ENCODE peak calls at places on chromosomes 16 and 17, in ten cellular contexts. S is Peyer's patch, T is A549, N is transverse colon, W is cardiac muscle cell, B is right atrium auricular region, R is cardiac fibroblast, V is fibroblast of mammary gland, Q is heart right ventricle, K is GM12865. L is an unnamed sample.

GRCh38 chr17:3710951-3711383 is 12.7 kb upstream of the HASPIN start:
- DNase-seq in Q (no peak), T (no peak), V (peak), R (peak), W (no peak), B (no peak), N (peak), S (peak), K (peak), L (peak)

GRCh38 chr16:57694556-57695377 is at the start of gene DRC7:
- DNase-seq in Q (no peak), W (peak), N (peak), B (no peak), K (peak), T (peak), S (peak), V (peak), R (peak), L (peak)

GRCh38 chr17:77405867-77406513 is 265.2 kb downstream of the SEC14L1 start:
- DNase-seq in B (no peak), K (no peak), R (no peak), N (no peak), W (no peak), V (no peak), T (no peak), S (peak), Q (no peak), L (no peak)

GRCh38 chr17:58415371-58416055 is 1.8 kb downstream of the RNF43 start:
- DNase-seq in S (peak), V (no peak), B (no peak), Q (peak), K (peak), W (peak), T (peak), N (peak), R (no peak), L (no peak)

GRCh38 chr17:73987395-73987794 is 216.1 kb upstream of the RPL38 start:
- DNase-seq in S (no peak), N (no peak), W (no peak), Q (no peak), K (no peak), R (no peak), T (no peak), V (no peak), B (no peak), L (no peak)

GRCh38 chr17:7590743-7591142 is 849 bp upstream of the SOX15 start:
- DNase-seq in W (no peak), K (no peak), Q (no peak), V (peak), S (no peak), B (no peak), N (no peak), T (peak), R (peak), L (no peak)

GRCh38 chr16:85110105-85110504 is 2.2 kb downstream of the CIBAR2 start:
- DNase-seq in N (no peak), R (no peak), K (no peak), S (no peak), B (no peak), V (no peak), Q (no peak), T (no peak), W (no peak), L (no peak)

GRCh38 chr17:71681427-71682173 is 439.2 kb upstream of the SOX9 start:
- DNase-seq in B (no peak), Q (no peak), W (no peak), K (no peak), N (peak), R (no peak), V (no peak), S (peak), T (no peak), L (no peak)

GRCh38 chr17:33202796-33203195 is 90.3 kb downstream of the ASIC2 start:
- DNase-seq in N (no peak), W (no peak), B (peak), S (no peak), K (no peak), R (no peak), V (no peak), Q (no peak), T (no peak), L (no peak)

GRCh38 chr17:66123163-66123562 is 68.8 kb downstream of the CEP112 start:
- DNase-seq in V (peak), S (no peak), Q (no peak), B (no peak), N (no peak), K (no peak), R (peak), T (no peak), W (peak), L (peak)

GRCh38 chr16:50696575-50697420 is 3.4 kb downstream of the NOD2 start:
- DNase-seq in K (peak), V (peak), R (peak), S (peak), T (peak), Q (peak), W (no peak), N (peak), B (peak), L (peak)

GRCh38 chr16:22222998-22223397 is 16.9 kb downstream of the EEF2K start:
- DNase-seq in V (no peak), Q (no peak), B (no peak), S (no peak), K (no peak), T (no peak), W (no peak), R (no peak), N (no peak), L (no peak)

GRCh38 chr17:45371414-45372324 is 54.8 kb upstream of the MAP3K14 start:
- DNase-seq in N (peak), R (peak), Q (peak), B (peak), V (peak), K (no peak), S (peak), W (peak), T (peak), L (peak)

GRCh38 chr17:4407851-4408250 is 25.9 kb upstream of the SPNS3 start:
- DNase-seq in B (no peak), K (no peak), N (no peak), W (no peak), Q (no peak), V (peak), T (no peak), R (no peak), S (peak), L (peak)

GRCh38 chr17:300881-301280 is 51.7 kb downstream of the RPH3AL start:
- DNase-seq in S (no peak), T (no peak), B (no peak), V (no peak), K (no peak), W (no peak), Q (no peak), R (no peak), N (no peak), L (no peak)

GRCh38 chr17:31374503-31374902 is 17.0 kb upstream of the RAB11FIP4 start:
- DNase-seq in Q (no peak), K (peak), B (no peak), W (no peak), S (no peak), V (no peak), T (no peak), R (no peak), N (no peak), L (no peak)

GRCh38 chr17:31374083-31374447 is 17.4 kb upstream of the RAB11FIP4 start:
- DNase-seq in T (no peak), W (no peak), K (no peak), S (no peak), B (no peak), N (no peak), Q (no peak), V (no peak), R (no peak), L (no peak)

GRCh38 chr17:31369266-31369665 is 22.2 kb upstream of the RAB11FIP4 start:
- DNase-seq in B (no peak), S (no peak), W (no peak), T (no peak), Q (no peak), K (no peak), V (peak), R (no peak), N (no peak), L (peak)

GRCh38 chr17:31371511-31372097 is 19.9 kb upstream of the RAB11FIP4 start:
- DNase-seq in W (no peak), N (no peak), Q (no peak), T (no peak), V (peak), R (peak), B (no peak), K (peak), S (no peak), L (peak)

DNA sequence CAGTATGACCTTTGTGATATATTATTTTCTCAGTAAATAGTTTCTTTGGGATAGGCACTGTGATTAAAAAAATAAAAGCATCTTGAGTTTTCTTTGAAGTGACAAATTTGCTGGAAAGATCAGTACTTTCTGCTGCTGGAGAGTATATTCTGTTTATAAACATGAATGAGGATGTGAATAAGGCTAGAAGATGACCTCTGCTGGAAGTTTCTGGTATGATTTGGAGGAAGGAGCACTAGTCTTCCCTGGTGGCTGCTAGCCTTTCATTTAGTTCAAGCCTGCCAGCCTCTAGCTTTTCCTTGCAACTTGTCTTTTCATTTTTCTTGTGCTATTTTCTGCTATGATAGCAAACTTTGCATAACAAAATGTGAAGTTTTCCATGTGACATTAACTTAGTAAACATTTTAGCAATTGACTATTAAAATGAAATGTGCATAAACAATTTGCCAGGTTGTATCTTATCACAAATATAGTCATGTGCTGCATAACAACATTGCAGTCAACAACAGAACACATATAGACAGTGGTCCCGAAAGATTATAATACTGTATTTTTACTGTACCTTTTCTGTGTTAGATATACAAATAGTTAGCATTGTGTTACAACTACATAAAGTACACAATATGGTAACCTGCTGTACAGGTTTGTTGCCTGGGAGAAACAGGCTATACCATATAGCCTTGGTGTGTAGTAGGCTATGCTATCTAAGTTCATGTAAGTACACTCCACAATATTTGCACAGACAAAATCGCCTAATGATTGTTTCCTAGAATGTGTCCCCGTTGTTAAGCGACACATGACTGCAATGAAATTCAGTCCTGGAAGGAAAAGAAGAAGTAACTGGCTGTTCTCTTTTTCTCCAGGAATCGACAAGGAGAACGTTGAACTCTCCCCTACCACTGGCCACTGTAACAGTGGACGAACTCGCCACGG is 18.1 kb upstream of the RAB11FIP4 start:
- DNase-seq in R (peak), Q (no peak), B (no peak), W (no peak), T (no peak), K (peak), S (no peak), N (no peak), V (peak), L (peak)
- TF ChIP-seq CTCF in R (peak), Q (peak), B (peak), W (peak), T (peak), K (peak), S (peak), N (peak), V (peak), L (peak)

DNA sequence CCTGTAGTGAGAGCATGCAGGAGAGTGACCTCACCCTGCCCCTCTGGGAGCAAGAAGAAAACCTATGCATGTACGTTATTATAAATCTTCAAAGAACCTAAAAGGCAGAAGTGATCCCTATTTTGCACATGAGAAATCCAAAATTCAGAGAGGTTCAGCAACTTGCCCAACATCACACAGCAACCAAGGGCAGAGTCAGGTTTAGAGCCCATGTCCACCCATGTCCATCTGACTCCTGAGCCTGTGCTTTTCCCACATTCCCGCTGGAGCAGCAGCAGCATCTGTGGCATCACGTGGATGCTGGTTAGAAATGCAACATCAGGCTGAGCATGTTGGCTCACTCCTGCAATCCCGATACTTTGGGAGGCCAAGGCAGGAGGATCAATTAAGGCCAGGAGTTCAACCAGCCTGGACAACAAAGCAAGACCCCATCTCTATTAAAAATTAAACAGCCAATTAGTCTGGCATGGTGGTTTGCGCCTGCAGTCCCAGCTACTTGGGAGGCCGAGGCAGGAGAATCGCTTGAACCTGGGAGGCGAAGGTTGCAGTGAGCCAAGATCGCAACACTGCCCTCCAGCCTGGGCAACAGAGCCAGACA is 26.3 kb downstream of the METTL22 start:
- DNase-seq in K (no peak), Q (no peak), R (no peak), W (no peak), B (no peak), N (no peak), V (no peak), S (no peak), T (no peak), L (no peak)
- H3K4me3 ChIP-seq in K (no peak), Q (no peak), R (no peak), W (no peak), B (no peak), N (no peak), V (no peak), S (no peak), T (no peak), L (no peak)

DNA sequence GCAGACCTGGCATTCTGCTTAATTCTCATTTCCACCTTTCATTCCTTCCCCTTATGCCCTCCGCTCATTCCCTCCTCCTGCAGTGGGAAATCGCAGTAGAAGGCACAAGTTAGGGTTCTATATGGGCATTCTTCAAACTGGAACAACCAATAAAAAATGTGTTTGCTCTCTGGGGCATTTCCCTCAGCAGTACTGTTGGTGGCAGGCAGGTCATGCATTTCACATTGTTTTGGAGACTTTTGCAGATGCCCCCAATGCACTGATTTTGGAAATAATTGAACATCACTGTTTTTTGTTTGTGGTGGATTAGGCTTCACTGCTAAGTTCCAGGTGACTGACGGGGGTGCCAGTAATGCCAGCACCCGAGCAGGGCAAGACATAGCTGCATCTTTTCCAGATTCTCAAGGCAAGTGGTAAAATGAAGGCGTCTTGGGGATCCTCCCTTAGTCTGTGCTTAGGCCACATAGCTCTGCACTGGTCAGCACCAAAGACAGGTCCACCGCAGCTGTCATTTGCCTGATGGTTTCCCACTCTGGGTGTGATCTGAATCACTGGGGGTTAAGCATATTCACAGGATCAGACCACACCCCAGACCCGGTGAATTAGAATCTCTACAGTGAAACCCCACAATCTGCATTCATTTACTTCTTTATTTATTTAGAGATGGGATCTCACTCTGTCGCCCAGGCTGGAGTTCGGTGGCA is 304.5 kb downstream of the CPPED1 start:
- DNase-seq in T (no peak), S (no peak), Q (no peak), V (no peak), R (no peak), B (no peak), N (no peak), K (no peak), W (no peak), L (no peak)
- TF ChIP-seq CTCF in T (no peak), S (no peak), Q (no peak), V (no peak), R (no peak), B (no peak), N (no peak), K (no peak), W (no peak), L (no peak)

DNA sequence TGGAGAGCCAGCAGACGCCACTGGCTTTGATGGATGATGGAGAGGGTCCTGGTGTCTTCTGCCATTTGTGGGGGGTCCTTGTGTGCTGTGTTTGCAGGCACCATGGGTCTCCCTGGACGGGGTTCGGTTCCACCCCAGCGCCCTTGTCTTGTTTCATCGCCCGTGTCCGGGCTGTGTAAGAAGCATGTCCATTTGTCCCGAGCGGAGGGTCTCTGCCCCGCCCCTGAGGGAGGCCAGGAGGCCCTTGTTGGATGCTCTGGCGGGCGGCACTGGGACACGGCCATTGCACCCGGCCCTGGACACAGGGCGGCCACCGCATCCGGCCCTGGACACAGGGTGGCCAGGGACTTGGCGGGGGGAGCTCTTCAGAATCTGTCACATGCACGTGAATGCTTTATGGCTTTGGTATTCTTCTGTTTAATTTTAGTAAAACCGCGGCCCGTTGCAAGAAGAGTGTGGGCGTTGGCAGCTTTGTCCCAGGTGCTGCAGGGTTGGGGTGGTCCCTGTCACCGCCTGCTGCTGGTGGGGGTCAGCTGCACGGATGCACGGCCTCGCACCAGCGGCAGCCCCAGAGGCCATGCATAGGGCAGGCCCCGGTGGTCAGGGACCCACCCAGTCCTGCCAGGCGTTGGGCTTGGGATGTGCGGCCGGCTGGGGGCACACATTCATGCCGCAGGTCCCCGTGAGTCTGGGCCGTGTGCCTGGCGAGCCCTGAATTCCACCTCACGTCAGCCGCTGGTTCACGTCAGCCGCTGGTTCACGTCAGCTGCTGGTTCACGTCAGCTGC is 21.0 kb upstream of the ZNF750 start:
- DNase-seq in Q (no peak), N (no peak), B (no peak), S (no peak), R (no peak), W (no peak), V (no peak), T (no peak), K (no peak), L (no peak)
- H3K4me3 ChIP-seq in Q (no peak), N (no peak), B (no peak), S (peak), R (no peak), W (no peak), V (no peak), T (no peak), K (peak), L (no peak)

GRCh38 chr17:75131278-75132017 is at the start of gene NT5C:
- DNase-seq in V (peak), W (peak), R (peak), S (peak), T (peak), B (peak), K (peak), Q (peak), N (peak), L (peak)

GRCh38 chr17:75135452-75135851 is 3.9 kb upstream of the NT5C start:
- DNase-seq in V (no peak), Q (no peak), R (no peak), K (no peak), T (no peak), B (no peak), N (no peak), W (no peak), S (no peak), L (no peak)

GRCh38 chr17:75138519-75138918 is 7.0 kb upstream of the NT5C start:
- DNase-seq in Q (no peak), K (no peak), R (no peak), B (no peak), W (no peak), T (no peak), N (no peak), V (no peak), S (no peak), L (no peak)

GRCh38 chr17:75133001-75133400 is 1.5 kb upstream of the NT5C start:
- DNase-seq in R (no peak), B (no peak), Q (no peak), V (no peak), K (no peak), T (no peak), S (no peak), N (no peak), W (no peak), L (no peak)

DNA sequence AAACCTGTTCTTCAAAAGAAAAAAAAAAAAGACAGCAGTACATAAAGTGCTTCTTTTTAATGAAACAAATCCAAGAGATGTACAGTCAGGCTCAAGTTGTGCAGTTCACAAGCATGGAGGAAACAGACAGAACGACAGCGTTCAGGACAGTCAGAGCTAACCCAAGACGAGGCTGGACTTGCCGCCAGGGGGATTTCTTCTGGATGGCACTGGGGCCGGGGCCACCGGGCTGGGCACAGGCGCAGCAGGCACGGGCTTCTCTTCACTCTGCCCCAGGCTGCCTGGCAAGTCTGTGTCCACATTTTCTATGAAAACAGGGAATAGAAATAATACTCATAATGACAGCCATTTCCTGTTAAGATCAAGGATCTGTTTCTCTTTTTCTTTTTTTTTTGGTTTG is 4.4 kb upstream of the NT5C start:
- DNase-seq in Q (no peak), N (no peak), S (no peak), R (no peak), T (no peak), V (no peak), W (no peak), K (no peak), B (no peak), L (no peak)
- TF ChIP-seq CTCF in Q (no peak), N (no peak), S (no peak), R (no peak), T (no peak), V (no peak), W (no peak), K (no peak), B (no peak), L (no peak)

GRCh38 chr17:78885956-78886355 is 17.0 kb downstream of the CEP295NL start:
- DNase-seq in W (no peak), T (no peak), S (peak), K (no peak), B (no peak), N (peak), R (no peak), Q (no peak), V (no peak), L (no peak)

GRCh38 chr17:78883533-78884131 is 19.4 kb downstream of the CEP295NL start:
- DNase-seq in S (peak), N (peak), T (peak), K (no peak), W (peak), B (peak), R (peak), Q (peak), V (peak), L (peak)

GRCh38 chr17:78883090-78883532 is 19.9 kb downstream of the CEP295NL start:
- DNase-seq in T (peak), N (peak), V (peak), Q (peak), S (peak), W (no peak), K (no peak), B (peak), R (peak), L (peak)

GRCh38 chr17:78884876-78885667 is 17.9 kb downstream of the CEP295NL start:
- DNase-seq in Q (no peak), K (no peak), T (no peak), W (no peak), R (no peak), N (no peak), V (no peak), B (no peak), S (no peak), L (no peak)

GRCh38 chr17:78884148-78884870 is 18.7 kb downstream of the CEP295NL start:
- DNase-seq in R (no peak), S (no peak), Q (no peak), V (peak), N (no peak), K (no peak), T (no peak), W (no peak), B (no peak), L (peak)
- H3K4me3 ChIP-seq in R (peak), S (no peak), Q (peak), V (peak), N (peak), K (no peak), T (peak), W (no peak), B (peak), L (peak)

L was measured in foreskin fibroblast.